ENCODE peak calls at places on chromosome 10, in four cellular contexts. X is HEK293T, R is HepG2, D is WTC11. O is an unnamed sample.

GRCh38 chr10:96565774-96566173 is 21.0 kb downstream of the TM9SF3 start:
- DNase-seq in R (no peak), X (no peak), D (no peak), O (no peak)

GRCh38 chr10:97713351-97713827 is at the start of gene MARVELD1:
- DNase-seq in R (no peak), X (peak; percentile 71), D (peak; percentile 77), O (peak; percentile 82)

GRCh38 chr10:117373848-117374505 is 1.3 kb downstream of the PDZD8 start:
- DNase-seq in R (no peak), D (no peak), X (peak; percentile 38), O (no peak)

GRCh38 chr10:3652886-3653285 is 132.1 kb downstream of the KLF6 start:
- DNase-seq in R (no peak), X (no peak), D (no peak), O (no peak)

GRCh38 chr10:118971187-118971586 is 58.3 kb upstream of the NANOS1 start:
- DNase-seq in R (no peak), X (no peak), D (no peak), O (no peak)

GRCh38 chr10:62268027-62268398 is 631 bp downstream of the RTKN2 start:
- DNase-seq in X (peak; percentile 21), D (peak; percentile 36), R (no peak), O (no peak)

GRCh38 chr10:72083234-72084093 is 4.9 kb downstream of the SPOCK2 start:
- DNase-seq in X (no peak), R (no peak), D (no peak), O (no peak)

GRCh38 chr10:61842755-61843497 is 58.6 kb upstream of the ARID5B start:
- DNase-seq in D (no peak), X (no peak), R (no peak), O (no peak)

GRCh38 chr10:72375173-72375572 is 20.5 kb upstream of the DNAJB12 start:
- DNase-seq in D (peak; percentile 33), R (no peak), X (no peak), O (no peak)

GRCh38 chr10:89086801-89087513 is 96.4 kb downstream of the FAS start:
- DNase-seq in R (no peak), D (peak; percentile 58), X (no peak), O (peak; percentile 25)

GRCh38 chr10:14953452-14954000 is 370 bp downstream of the DCLRE1C start:
- DNase-seq in X (peak; percentile 48), D (no peak), R (no peak), O (peak; percentile 76)

GRCh38 chr10:69497235-69497561 is 45.9 kb downstream of the TSPAN15 start:
- DNase-seq in R (no peak), X (no peak), D (no peak), O (no peak)

GRCh38 chr10:110006358-110007170 is 1.2 kb upstream of the ADD3 start:
- DNase-seq in X (no peak), D (no peak), R (peak; percentile 21), O (peak; percentile 45)

GRCh38 chr10:70753841-70754621 is 31.1 kb downstream of the TBATA start:
- DNase-seq in R (no peak), D (peak; percentile 36), X (no peak), O (peak; percentile 52)

GRCh38 chr10:6838118-6838517 is 258.0 kb upstream of the PRKCQ start:
- DNase-seq in X (peak; percentile 26), D (no peak), R (peak; percentile 1), O (peak; percentile 10)

GRCh38 chr10:60964257-60965235 is 20.6 kb upstream of the RHOBTB1 start:
- DNase-seq in X (peak; percentile 60), R (peak; percentile 63), D (peak; percentile 58), O (peak; percentile 74)

GRCh38 chr10:91883549-91884542 is 25.4 kb downstream of the FGFBP3 start:
- DNase-seq in R (peak; percentile 8), X (peak; percentile 34), D (peak; percentile 30), O (no peak)

GRCh38 chr10:119803264-119803663 is 69.4 kb downstream of the MCMBP start:
- DNase-seq in X (no peak), R (no peak), D (no peak), O (no peak)

GRCh38 chr10:108319434-108320222 is 1155.1 kb upstream of the SORCS1 start:
- DNase-seq in R (no peak), D (no peak), X (no peak), O (no peak)

GRCh38 chr10:113550365-113550764 is 2.5 kb upstream of the HABP2 start:
- DNase-seq in R (no peak), D (no peak), X (no peak), O (no peak)

GRCh38 chr10:45377321-45377720 is 3.3 kb downstream of the ALOX5 start:
- DNase-seq in D (no peak), X (peak; percentile 3), R (no peak), O (no peak)

GRCh38 chr10:80068270-80068669 is 10.2 kb upstream of the TMEM254 start:
- DNase-seq in D (no peak), X (no peak), R (no peak), O (no peak)

GRCh38 chr10:91536101-91536500 is 96.8 kb downstream of the PPP1R3C start:
- DNase-seq in D (no peak), X (no peak), R (no peak), O (no peak)

GRCh38 chr10:103232772-103233488 is 12.8 kb upstream of the RPEL1 start:
- DNase-seq in R (peak; percentile 88), X (no peak), D (no peak), O (no peak)

GRCh38 chr10:31319602-31320178 is 674 bp downstream of the ZEB1 start:
- DNase-seq in D (no peak), R (no peak), X (no peak), O (no peak)

GRCh38 chr10:29588640-29589421 is 45.9 kb downstream of the SVIL start:
- DNase-seq in D (no peak), X (no peak), R (no peak), O (no peak)

GRCh38 chr10:29595146-29595545 is 39.6 kb downstream of the SVIL start:
- DNase-seq in R (no peak), D (no peak), X (no peak), O (no peak)

GRCh38 chr10:29591416-29591968 is 43.3 kb downstream of the SVIL start:
- DNase-seq in D (no peak), X (no peak), R (no peak), O (no peak)

GRCh38 chr10:29586509-29586908 is 48.3 kb downstream of the SVIL start:
- DNase-seq in R (no peak), X (no peak), D (no peak), O (no peak)

DNA sequence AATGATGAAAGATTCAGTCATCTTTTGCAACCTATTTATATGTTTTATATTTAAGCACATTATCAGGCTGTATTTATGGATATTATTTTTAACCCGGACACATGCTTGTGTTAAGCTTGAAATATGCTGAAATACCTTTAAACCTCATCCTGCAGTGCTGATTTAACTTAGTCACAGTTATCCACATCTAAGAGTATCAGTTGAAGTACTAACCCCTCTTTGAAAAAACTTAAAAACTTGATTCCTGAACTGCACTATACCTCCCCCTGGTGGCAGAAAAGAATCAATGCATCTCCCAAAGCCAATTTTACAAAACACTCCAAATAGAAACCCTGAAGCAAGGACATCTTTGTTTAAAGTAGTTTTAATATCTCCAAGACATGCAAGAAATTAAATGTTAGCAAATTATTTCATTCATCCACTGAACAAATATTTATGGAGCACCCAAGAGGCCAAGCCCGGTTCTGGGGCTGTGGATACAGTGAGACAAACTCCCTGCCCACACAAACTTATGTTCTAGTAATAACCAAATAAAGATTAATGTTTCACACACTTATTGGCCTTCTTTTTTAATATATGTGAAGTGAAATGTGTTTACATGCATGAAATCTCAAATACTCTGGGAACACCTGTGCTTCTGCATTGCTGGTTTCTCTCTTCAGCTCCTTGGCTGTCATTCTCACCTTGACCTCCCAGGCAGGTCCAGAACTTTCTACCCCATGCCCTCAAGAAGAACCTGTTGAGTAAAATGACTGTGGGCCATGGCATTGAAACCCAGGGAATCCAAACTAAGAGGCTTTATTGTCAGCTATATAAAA is 44.0 kb downstream of the SVIL start:
- DNase-seq in R (peak; percentile 26), D (no peak), X (peak; percentile 26), O (peak; percentile 54)
- TF ChIP-seq ELF4 in R (no peak), D (no peak), X (no peak), O (no peak)

DNA sequence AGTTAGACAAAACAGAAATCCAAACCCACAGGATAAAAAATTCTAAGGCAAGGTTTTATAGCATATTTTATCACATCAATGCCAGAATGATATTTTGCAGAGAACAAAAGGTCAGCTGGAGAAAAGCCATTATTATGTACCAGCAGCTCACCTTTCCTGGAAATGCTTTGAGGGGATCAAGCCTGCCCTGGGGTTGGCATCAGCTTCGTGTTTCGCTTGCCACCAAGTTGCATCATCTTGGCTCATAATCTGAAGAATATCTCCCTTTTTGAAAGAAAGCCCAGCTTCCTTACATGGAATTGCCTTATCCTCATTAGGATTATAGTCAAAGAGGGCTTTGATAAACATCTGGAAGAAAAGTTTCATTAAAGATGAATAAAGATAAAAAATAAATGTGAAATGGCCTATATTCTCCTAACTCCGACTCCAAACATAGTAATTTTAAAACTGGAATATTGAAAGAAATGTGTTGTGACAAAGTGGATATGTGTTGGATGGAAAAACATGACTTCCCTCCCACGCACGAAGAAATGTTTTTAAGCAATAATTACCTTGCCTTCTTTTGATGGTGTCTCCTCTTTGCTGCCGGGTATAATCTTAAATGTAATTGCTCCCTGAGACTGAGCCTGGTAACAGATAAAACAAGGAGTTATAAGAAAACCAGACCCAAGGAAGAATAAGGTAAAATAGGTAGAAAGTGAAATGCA is 121.3 kb upstream of the ODAD2 start:
- DNase-seq in R (no peak), X (no peak), D (no peak), O (no peak)
- TF ChIP-seq ELF4 in R (no peak), X (no peak), D (no peak), O (no peak)

GRCh38 chr10:369441-370221 is 234.4 kb downstream of the ZMYND11 start:
- DNase-seq in D (no peak), R (no peak), X (no peak), O (no peak)
- TF ChIP-seq ELF4 in D (no peak), R (no peak), X (no peak), O (no peak)

GRCh38 chr10:127982601-127983000 is 75.7 kb downstream of the PTPRE start:
- DNase-seq in D (no peak), R (no peak), X (no peak), O (no peak)
- TF ChIP-seq ELF4 in D (no peak), R (no peak), X (no peak), O (no peak)

GRCh38 chr10:13815766-13816165 is 229.0 kb downstream of the PRPF18 start:
- DNase-seq in R (no peak), D (no peak), X (no peak), O (no peak)
- TF ChIP-seq ELF4 in R (no peak), D (no peak), X (no peak), O (no peak)

O was measured in K562.